ENCODE peak calls at places on chromosomes 5 and 9, in six cellular contexts. Z, P, T, E, I and W are unnamed samples.

GRCh38 chr5:19928556-19929421 is 59.2 kb downstream of the CDH18 start:
- DNase-seq in Z (no peak), P (no peak), T (no peak), E (no peak), I (peak; percentile 92), W (no peak)

GRCh38 chr5:1832511-1833250 is 31.5 kb downstream of the NDUFS6 start:
- DNase-seq in Z (no peak), P (peak; percentile 55), T (peak; percentile 55), E (no peak), I (no peak), W (no peak)

GRCh38 chr5:167657016-167657415 is 634.4 kb upstream of the WWC1 start:
- DNase-seq in Z (no peak), P (no peak), T (no peak), E (no peak), I (no peak), W (no peak)

GRCh38 chr9:82498918-82499317 is 510.3 kb downstream of the SPATA31D1 start:
- DNase-seq in Z (no peak), P (no peak), T (no peak), E (no peak), I (no peak), W (no peak)

GRCh38 chr9:5554254-5554653 is 43.9 kb downstream of the PDCD1LG2 start:
- DNase-seq in Z (no peak), P (no peak), T (no peak), E (no peak), I (peak; percentile 18), W (no peak)

GRCh38 chr5:160375166-160375565 is 4.7 kb upstream of the C1QTNF2 start:
- DNase-seq in Z (no peak), P (no peak), T (no peak), E (no peak), I (peak; percentile 47), W (no peak)

GRCh38 chr5:138022912-138023311 is 10.0 kb downstream of the FAM13B start:
- DNase-seq in Z (no peak), P (no peak), T (no peak), E (no peak), I (no peak), W (no peak)

GRCh38 chr9:35863583-35863982 is 6.6 kb downstream of the OR13J1 start:
- DNase-seq in Z (no peak), P (no peak), T (no peak), E (no peak), I (no peak), W (no peak)

GRCh38 chr5:39523821-39524220 is 99.0 kb upstream of the DAB2 start:
- DNase-seq in Z (no peak), P (no peak), T (no peak), E (no peak), I (peak; percentile 84), W (no peak)

GRCh38 chr5:102867999-102868662 is 113.0 kb downstream of the PAM start:
- DNase-seq in Z (no peak), P (no peak), T (no peak), E (no peak), I (peak; percentile 41), W (no peak)

GRCh38 chr5:119179857-119180641 is 109.2 kb downstream of the DMXL1 start:
- DNase-seq in Z (no peak), P (no peak), T (no peak), E (no peak), I (peak; percentile 52), W (no peak)

GRCh38 chr9:98256632-98257218 is 1.3 kb upstream of the TBC1D2 start:
- DNase-seq in Z (no peak), P (peak; percentile 51), T (no peak), E (no peak), I (no peak), W (no peak)

GRCh38 chr5:179817071-179817840 is 3.4 kb upstream of the SQSTM1 start:
- DNase-seq in Z (no peak), P (peak; percentile 74), T (peak; percentile 89), E (no peak), I (no peak), W (peak; percentile 39)

GRCh38 chr9:29126783-29127182 is 1553.5 kb upstream of the C9orf72 start:
- DNase-seq in Z (no peak), P (no peak), T (no peak), E (no peak), I (no peak), W (no peak)

DNA sequence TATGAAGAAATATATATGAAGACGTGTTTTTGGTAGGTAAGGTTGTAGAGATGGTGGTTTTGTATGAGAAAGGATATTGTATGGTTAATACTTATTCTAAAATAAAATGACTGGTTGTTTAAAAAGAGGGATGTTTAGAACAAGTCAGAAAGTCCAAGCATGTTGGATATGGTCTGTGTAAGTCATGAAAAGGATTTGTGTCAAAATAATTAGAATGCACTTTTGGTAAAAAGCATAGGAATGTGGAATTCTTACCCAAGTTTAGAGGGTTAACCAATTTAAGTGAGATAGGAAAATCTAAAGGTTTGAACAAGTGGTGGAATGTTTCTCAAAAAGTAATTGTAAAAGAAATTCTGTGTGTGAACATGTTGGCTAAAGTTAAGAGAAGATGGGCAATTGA is 1556.5 kb upstream of the C9orf72 start:
- DNase-seq in Z (no peak), P (no peak), T (no peak), E (no peak), I (no peak), W (no peak)
- H3K9me3 ChIP-seq in Z (no peaks in the 10 kb centered on the region), P (no peaks in the 10 kb centered on the region), T (peaks cover 64% of the 10 kb centered on the region), E (no peaks in the 10 kb centered on the region), I (peaks cover 4% of the 10 kb centered on the region), W (peaks cover 4% of the 10 kb centered on the region)

GRCh38 chr9:94638335-94639044 is 828 bp downstream of the FBP1 start:
- DNase-seq in Z (no peak), P (peak; percentile 71), T (no peak), E (no peak), I (no peak), W (no peak)

GRCh38 chr9:94643176-94643575 is 3.9 kb upstream of the FBP1 start:
- DNase-seq in Z (no peak), P (peak; percentile 80), T (no peak), E (no peak), I (no peak), W (no peak)

GRCh38 chr9:94642526-94642925 is 3.2 kb upstream of the FBP1 start:
- DNase-seq in Z (no peak), P (no peak), T (no peak), E (no peak), I (no peak), W (no peak)

GRCh38 chr9:94639045-94639995 is at the start of gene FBP1:
- DNase-seq in Z (no peak), P (peak; percentile 94), T (peak; percentile 91), E (peak; percentile 70), I (no peak), W (peak; percentile 78)

GRCh38 chr9:94639996-94640376 is 668 bp upstream of the FBP1 start:
- DNase-seq in Z (no peak), P (no peak), T (no peak), E (no peak), I (no peak), W (no peak)
- H3K4me3 ChIP-seq in Z (peak overlapping the region; percentile 93), P (peak overlapping the region; percentile 63), T (peak overlapping the region; percentile 62), E (peak overlapping the region; percentile 49), I (no peak overlapping the region), W (peak overlapping the region; percentile 59)

DNA sequence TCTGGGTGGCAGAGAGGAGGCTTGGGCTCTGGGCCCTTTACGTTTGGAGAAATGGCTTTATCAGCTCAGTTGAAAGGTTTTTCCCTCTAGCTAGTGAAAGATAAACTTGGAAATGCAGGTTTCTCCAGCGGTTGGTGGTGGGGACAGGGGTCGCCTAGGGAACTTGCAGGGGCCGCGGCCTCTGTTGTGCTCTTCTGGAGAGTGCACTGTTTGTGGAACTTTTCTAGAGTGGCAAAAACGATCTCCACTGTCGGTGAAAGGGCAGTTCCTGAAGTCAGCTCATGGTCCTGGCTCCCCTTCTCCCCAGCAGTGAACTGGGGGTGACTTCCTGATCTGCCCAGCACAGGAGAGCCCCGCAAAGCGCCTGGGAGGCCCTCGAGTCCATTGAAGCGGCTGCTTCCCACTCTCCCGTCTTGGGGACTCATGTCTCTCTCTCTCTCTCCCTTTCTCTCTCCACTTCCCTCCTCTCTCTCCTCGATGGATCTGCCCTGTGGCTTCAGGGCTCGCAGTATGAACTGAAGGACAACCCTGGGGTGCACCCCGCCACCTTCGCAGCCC is 3.2 kb downstream of the IRX1 start:
- DNase-seq in Z (no peak), P (no peak), T (no peak), E (no peak), I (no peak), W (no peak)
- H3K27me3 ChIP-seq in Z (no peaks in the 10 kb centered on the region), P (peaks cover 97% of the 10 kb centered on the region), T (peaks cover 98% of the 10 kb centered on the region), E (peaks cover 66% of the 10 kb centered on the region), I (peaks cover 68% of the 10 kb centered on the region), W (no peaks in the 10 kb centered on the region)

GRCh38 chr5:141383345-141383744 is 803 bp downstream of the PCDHGA7 start:
- DNase-seq in Z (no peak), P (no peak), T (no peak), E (no peak), I (no peak), W (no peak)
- H3K9me3 ChIP-seq in Z (peaks cover 90% of the 10 kb centered on the region), P (peaks cover 19% of the 10 kb centered on the region), T (peaks cover 97% of the 10 kb centered on the region), E (peaks cover 24% of the 10 kb centered on the region), I (peaks cover 30% of the 10 kb centered on the region), W (peaks cover 4% of the 10 kb centered on the region)

DNA sequence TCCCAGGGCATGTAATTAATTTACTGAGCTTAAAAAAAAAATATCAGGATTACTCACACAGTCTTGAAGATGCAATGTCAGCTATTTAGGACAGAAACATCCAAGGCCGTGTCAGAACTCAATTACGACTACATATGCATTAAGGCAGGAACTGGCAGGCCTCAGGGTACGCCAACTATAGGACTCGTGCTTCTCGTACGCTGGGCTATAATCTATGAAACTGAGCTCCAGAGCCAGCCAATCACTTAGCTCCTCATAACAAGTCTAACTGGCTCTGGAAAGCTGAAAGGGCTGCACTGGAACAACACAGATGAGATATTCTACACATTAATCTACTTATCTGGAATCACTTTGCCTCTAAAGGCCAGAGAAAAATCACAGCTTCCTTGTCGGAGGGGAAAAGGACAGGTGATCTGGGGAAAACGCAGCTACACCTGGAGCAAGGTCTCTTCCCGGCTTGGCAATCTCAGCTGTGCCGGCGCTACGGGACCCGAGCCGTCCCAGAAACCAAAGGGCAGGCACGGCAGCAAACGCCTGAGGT is 212.0 kb downstream of the DEPDC1B start:
- DNase-seq in Z (no peak), P (no peak), T (no peak), E (no peak), I (no peak), W (no peak)
- H3K4me3 ChIP-seq in Z (peak overlapping the region; percentile 74), P (peak overlapping the region; percentile 17), T (no peak overlapping the region), E (peak overlapping the region; percentile 45), I (no peak overlapping the region), W (no peak overlapping the region)

GRCh38 chr5:73153513-73153912 is 19.5 kb upstream of the TMEM174 start:
- DNase-seq in Z (no peak), P (no peak), T (no peak), E (no peak), I (no peak), W (no peak)
- H3K27me3 ChIP-seq in Z (no peaks in the 10 kb centered on the region), P (peaks cover 3% of the 10 kb centered on the region), T (peaks cover 4% of the 10 kb centered on the region), E (no peaks in the 10 kb centered on the region), I (peaks cover 1% of the 10 kb centered on the region), W (no peaks in the 10 kb centered on the region)